ENCODE peak calls at places on chromosomes 13 and 19, in four cellular contexts. One of them, this sample, is unnamed.

GRCh38 chr13:74528751-74529513 is 394.7 kb upstream of the KLF12 start:
- DNase-seq in Peyer's patch: no peak
- DNase-seq in heart left ventricle: no peak
- DNase-seq in ovary: no peak
- DNase-seq in this sample: no peak

GRCh38 chr19:2478756-2479555 is 3.0 kb downstream of the GADD45B start:
- DNase-seq in Peyer's patch: peak; percentile 90
- DNase-seq in heart left ventricle: peak; percentile 91
- DNase-seq in ovary: peak; percentile 82
- DNase-seq in this sample: peak; percentile 79

GRCh38 chr19:54136086-54136863 is 1.3 kb upstream of the CNOT3 start:
- DNase-seq in Peyer's patch: no peak
- DNase-seq in heart left ventricle: no peak
- DNase-seq in ovary: no peak
- DNase-seq in this sample: no peak

GRCh38 chr13:84037937-84038464 is 155.7 kb upstream of the SLITRK1 start:
- DNase-seq in Peyer's patch: no peak
- DNase-seq in heart left ventricle: no peak
- DNase-seq in ovary: no peak
- DNase-seq in this sample: no peak

GRCh38 chr13:99657848-99658265 is 156.6 kb downstream of the TM9SF2 start:
- DNase-seq in Peyer's patch: peak; percentile 53
- DNase-seq in heart left ventricle: peak; percentile 36
- DNase-seq in ovary: peak; percentile 19
- DNase-seq in this sample: peak; percentile 35

GRCh38 chr19:50836543-50837195 is 3.3 kb upstream of the KLK15 start:
- DNase-seq in Peyer's patch: no peak
- DNase-seq in heart left ventricle: no peak
- DNase-seq in ovary: no peak
- DNase-seq in this sample: no peak

GRCh38 chr19:7743425-7743841 is 3.9 kb downstream of the CD209 start:
- DNase-seq in Peyer's patch: no peak
- DNase-seq in heart left ventricle: no peak
- DNase-seq in ovary: no peak
- DNase-seq in this sample: no peak

GRCh38 chr19:46762245-46762890 is 16.1 kb upstream of the STRN4 start:
- DNase-seq in Peyer's patch: no peak
- DNase-seq in heart left ventricle: no peak
- DNase-seq in ovary: no peak
- DNase-seq in this sample: no peak

GRCh38 chr19:57269515-57270250 is 10.6 kb upstream of the ZNF460 start:
- DNase-seq in Peyer's patch: no peak
- DNase-seq in heart left ventricle: no peak
- DNase-seq in ovary: no peak
- DNase-seq in this sample: no peak

GRCh38 chr13:23320926-23321533 is 112.5 kb downstream of the SACS start:
- DNase-seq in Peyer's patch: no peak
- DNase-seq in heart left ventricle: no peak
- DNase-seq in ovary: no peak
- DNase-seq in this sample: no peak

GRCh38 chr19:17243854-17244617 is 1.7 kb downstream of the NR2F6 start:
- DNase-seq in Peyer's patch: peak; percentile 82
- DNase-seq in heart left ventricle: peak; percentile 86
- DNase-seq in ovary: peak; percentile 59
- DNase-seq in this sample: peak; percentile 56

GRCh38 chr19:45403781-45404556 is 900 bp downstream of the PPP1R13L start:
- DNase-seq in Peyer's patch: peak; percentile 84
- DNase-seq in heart left ventricle: peak; percentile 81
- DNase-seq in ovary: peak; percentile 63
- DNase-seq in this sample: no peak

GRCh38 chr13:49066856-49067255 is 91.1 kb downstream of the FNDC3A start:
- DNase-seq in Peyer's patch: no peak
- DNase-seq in heart left ventricle: no peak
- DNase-seq in ovary: no peak
- DNase-seq in this sample: no peak

GRCh38 chr19:17429661-17430101 is 9.8 kb downstream of the MVB12A start:
- DNase-seq in Peyer's patch: no peak
- DNase-seq in heart left ventricle: no peak
- DNase-seq in ovary: no peak
- DNase-seq in this sample: peak; percentile 68

GRCh38 chr13:110106726-110107125 is 200.2 kb downstream of the COL4A1 start:
- DNase-seq in Peyer's patch: no peak
- DNase-seq in heart left ventricle: peak; percentile 81
- DNase-seq in ovary: no peak
- DNase-seq in this sample: peak; percentile 56

GRCh38 chr19:1445932-1446712 is 3.8 kb upstream of the APC2 start:
- DNase-seq in Peyer's patch: no peak
- DNase-seq in heart left ventricle: no peak
- DNase-seq in ovary: no peak
- DNase-seq in this sample: no peak

GRCh38 chr19:53877361-53877766 is 4.6 kb upstream of the PRKCG start:
- DNase-seq in Peyer's patch: no peak
- DNase-seq in heart left ventricle: no peak
- DNase-seq in ovary: no peak
- DNase-seq in this sample: no peak

GRCh38 chr13:112835796-112836195 is 133.2 kb upstream of the MCF2L start:
- DNase-seq in Peyer's patch: peak; percentile 23
- DNase-seq in heart left ventricle: no peak
- DNase-seq in ovary: no peak
- DNase-seq in this sample: no peak

GRCh38 chr19:46717034-46717715 is at the start of gene PRKD2:
- DNase-seq in Peyer's patch: peak; percentile 96
- DNase-seq in heart left ventricle: peak; percentile 93
- DNase-seq in ovary: peak; percentile 96
- DNase-seq in this sample: peak; percentile 91

GRCh38 chr13:111051656-111052232 is 63.4 kb upstream of the ARHGEF7 start:
- DNase-seq in Peyer's patch: no peak
- DNase-seq in heart left ventricle: no peak
- DNase-seq in ovary: no peak
- DNase-seq in this sample: no peak

GRCh38 chr13:49629947-49630346 is 1.6 kb downstream of the ARL11 start:
- DNase-seq in Peyer's patch: peak; percentile 1
- DNase-seq in heart left ventricle: no peak
- DNase-seq in ovary: no peak
- DNase-seq in this sample: no peak

GRCh38 chr19:3073159-3073563 is 10.9 kb upstream of the TLE5 start:
- DNase-seq in Peyer's patch: peak; percentile 63
- DNase-seq in heart left ventricle: no peak
- DNase-seq in ovary: no peak
- DNase-seq in this sample: peak; percentile 59

GRCh38 chr13:41315466-41316047 is 4.5 kb downstream of the NAA16 start:
- DNase-seq in Peyer's patch: no peak
- DNase-seq in heart left ventricle: no peak
- DNase-seq in ovary: no peak
- DNase-seq in this sample: no peak

GRCh38 chr13:41313659-41314197 is 2.7 kb downstream of the NAA16 start:
- DNase-seq in Peyer's patch: no peak
- DNase-seq in heart left ventricle: no peak
- DNase-seq in ovary: no peak
- DNase-seq in this sample: no peak

GRCh38 chr13:41310963-41311606 is at the start of gene NAA16:
- DNase-seq in Peyer's patch: peak; percentile 94
- DNase-seq in heart left ventricle: peak; percentile 95
- DNase-seq in ovary: peak; percentile 95
- DNase-seq in this sample: peak; percentile 92

GRCh38 chr13:41311607-41312500 is 787 bp downstream of the NAA16 start:
- DNase-seq in Peyer's patch: peak; percentile 70
- DNase-seq in heart left ventricle: peak; percentile 47
- DNase-seq in ovary: peak; percentile 78
- DNase-seq in this sample: peak; percentile 44

GRCh38 chr13:41313117-41313516 is 2.0 kb downstream of the NAA16 start:
- DNase-seq in Peyer's patch: no peak
- DNase-seq in heart left ventricle: no peak
- DNase-seq in ovary: no peak
- DNase-seq in this sample: no peak
- H3K4me3 ChIP-seq in Peyer's patch: peak overlapping the region; percentile 72
- H3K4me3 ChIP-seq in heart left ventricle: peak overlapping the region; percentile 78
- H3K4me3 ChIP-seq in ovary: peak overlapping the region; percentile 82
- H3K4me3 ChIP-seq in this sample: peak overlapping the region; percentile 96

GRCh38 chr19:5804516-5805464 is at the start of gene NRTN:
- DNase-seq in Peyer's patch: peak; percentile 70
- DNase-seq in heart left ventricle: no peak
- DNase-seq in ovary: no peak
- DNase-seq in this sample: no peak

GRCh38 chr19:5801796-5802616 is 2.9 kb upstream of the NRTN start:
- DNase-seq in Peyer's patch: no peak
- DNase-seq in heart left ventricle: no peak
- DNase-seq in ovary: no peak
- DNase-seq in this sample: no peak

GRCh38 chr19:5803752-5804515 is 933 bp upstream of the NRTN start:
- DNase-seq in Peyer's patch: peak; percentile 94
- DNase-seq in heart left ventricle: peak; percentile 87
- DNase-seq in ovary: peak; percentile 76
- DNase-seq in this sample: peak; percentile 60

GRCh38 chr19:5805465-5806132 is 732 bp downstream of the NRTN start:
- DNase-seq in Peyer's patch: peak; percentile 88
- DNase-seq in heart left ventricle: peak; percentile 82
- DNase-seq in ovary: peak; percentile 36
- DNase-seq in this sample: no peak

GRCh38 chr19:5803441-5803751 is 1.5 kb upstream of the NRTN start:
- DNase-seq in Peyer's patch: no peak
- DNase-seq in heart left ventricle: no peak
- DNase-seq in ovary: no peak
- DNase-seq in this sample: no peak
- H3K27ac ChIP-seq in Peyer's patch: no peak overlapping the region
- H3K27ac ChIP-seq in heart left ventricle: no peak overlapping the region
- H3K27ac ChIP-seq in ovary: no peak overlapping the region
- H3K27ac ChIP-seq in this sample: no peak overlapping the region

DNA sequence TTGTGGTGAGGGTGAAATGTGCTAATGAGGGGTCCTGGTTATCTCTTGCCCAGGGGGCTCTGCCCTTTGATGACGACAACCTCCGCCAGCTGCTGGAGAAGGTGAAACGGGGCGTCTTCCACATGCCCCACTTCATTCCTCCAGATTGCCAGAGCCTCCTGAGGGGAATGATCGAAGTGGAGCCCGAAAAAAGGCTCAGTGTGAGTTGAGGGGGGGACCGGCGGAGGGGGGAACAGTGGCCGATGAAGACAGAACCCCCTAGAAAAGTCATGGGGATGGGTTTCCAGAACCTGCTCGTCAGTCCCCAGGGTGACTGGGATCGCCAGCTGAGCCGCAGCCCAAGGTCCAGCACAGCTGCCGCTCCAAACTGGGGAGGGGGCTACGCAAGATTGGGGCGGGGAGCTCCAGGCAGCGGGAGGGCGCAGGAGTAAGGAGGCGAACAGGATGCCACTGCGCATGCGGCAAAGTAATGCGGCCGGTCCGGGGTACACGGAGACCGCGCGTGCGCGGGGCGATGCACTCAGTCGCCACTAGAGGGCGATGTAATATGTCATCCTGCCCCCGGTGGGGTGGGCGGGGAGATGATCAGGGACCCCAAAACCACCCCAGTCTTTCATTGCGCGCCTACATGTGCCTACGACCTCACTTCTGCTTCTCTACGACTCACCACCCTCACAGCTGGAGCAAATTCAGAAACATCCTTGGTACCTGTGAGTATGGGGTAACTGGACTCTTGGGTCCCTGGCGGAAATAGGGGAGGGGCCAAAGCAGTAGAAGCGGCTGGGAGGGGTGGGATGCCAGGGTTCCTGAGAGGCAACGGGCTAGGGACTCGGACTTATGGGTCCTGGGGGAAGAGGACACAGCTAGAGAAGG is 17.9 kb downstream of the BRSK1 start:
- DNase-seq in Peyer's patch: peak; percentile 96
- DNase-seq in heart left ventricle: peak; percentile 91
- DNase-seq in ovary: peak; percentile 93
- DNase-seq in this sample: peak; percentile 88
- TF ChIP-seq POLR2A in Peyer's patch: no peak
- TF ChIP-seq POLR2A in heart left ventricle: no peak
- TF ChIP-seq POLR2A in ovary: no peak
- TF ChIP-seq POLR2A in this sample: peak; percentile 8

DNA sequence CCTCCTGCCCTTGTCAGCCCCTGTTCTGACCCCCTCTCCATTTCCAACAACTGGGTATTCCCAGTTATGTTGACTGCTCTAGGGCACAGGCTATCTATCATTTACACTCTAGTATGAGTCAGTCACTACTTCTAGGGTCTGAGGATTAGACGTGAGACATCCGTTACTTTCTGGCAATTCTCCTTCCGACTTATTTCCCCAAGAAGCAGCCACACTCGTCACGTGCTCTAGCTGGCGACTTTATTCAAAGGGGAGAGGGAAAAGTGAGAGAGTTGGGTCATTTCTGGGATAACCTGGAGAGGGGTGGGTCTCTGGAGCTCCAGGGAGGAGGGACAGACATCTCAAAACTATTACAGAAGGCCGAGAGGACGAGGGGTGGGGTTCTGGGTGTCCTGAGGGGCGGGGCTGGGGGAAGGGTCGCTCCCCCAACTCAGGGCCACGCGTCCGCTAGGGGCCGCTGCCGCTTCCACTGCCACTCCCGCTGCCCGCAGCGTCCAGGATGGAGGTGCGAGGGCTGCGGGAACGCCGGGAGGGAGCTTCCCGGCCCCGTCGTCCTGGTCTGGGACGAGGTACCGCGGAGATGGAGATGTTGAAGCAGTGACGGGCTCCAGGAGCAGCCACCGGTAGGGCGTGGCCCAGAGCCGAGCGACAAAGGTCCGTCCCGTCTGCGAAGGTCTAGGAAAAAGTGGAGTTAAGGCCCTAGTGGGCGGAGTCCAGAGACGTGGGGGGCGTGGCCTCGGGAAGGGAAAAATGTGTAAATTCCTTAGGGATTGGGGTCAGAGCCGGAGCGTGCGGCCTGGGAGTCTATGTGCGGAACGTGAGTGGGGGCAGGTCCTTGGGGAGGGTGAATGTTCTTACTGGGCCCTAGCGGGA is 8.9 kb downstream of the RTBDN start:
- DNase-seq in Peyer's patch: no peak
- DNase-seq in heart left ventricle: no peak
- DNase-seq in ovary: no peak
- DNase-seq in this sample: no peak
- H3K4me3 ChIP-seq in Peyer's patch: no peak overlapping the region
- H3K4me3 ChIP-seq in heart left ventricle: no peak overlapping the region
- H3K4me3 ChIP-seq in ovary: no peak overlapping the region
- H3K4me3 ChIP-seq in this sample: no peak overlapping the region

GRCh38 chr13:42762917-42763316 is 18.5 kb upstream of the FAM216B start:
- DNase-seq in Peyer's patch: no peak
- DNase-seq in heart left ventricle: no peak
- DNase-seq in ovary: no peak
- DNase-seq in this sample: no peak
- H3K27ac ChIP-seq in Peyer's patch: no peak overlapping the region
- H3K27ac ChIP-seq in heart left ventricle: no peak overlapping the region
- H3K27ac ChIP-seq in ovary: no peak overlapping the region
- H3K27ac ChIP-seq in this sample: peak overlapping the region; percentile 84

This sample was measured in uterus.